ENCODE peak calls at places on chromosomes 5 and 9, in four cellular contexts. D is CD8-positive, alpha-beta T cell; C is body of pancreas; J is HCT116. K is an unnamed sample. For H3K36me3 and H3K4me1, the result is how much of the 10 kb centered on the place peaks cover.

GRCh38 chr5:79962580-79963222 is 28.4 kb downstream of the MTX3 start:
- DNase-seq in D (no peak), J (no peak), C (no peak), K (peak)

GRCh38 chr9:76810377-76810957 is 46.2 kb downstream of the PCA3 start:
- DNase-seq in J (peak), D (no peak), C (peak), K (peak)

GRCh38 chr5:66989286-66989685 is 207.3 kb downstream of the CD180 start:
- DNase-seq in C (no peak), D (no peak), J (no peak), K (peak)

GRCh38 chr5:164256351-164256750 is 750.9 kb downstream of the MAT2B start:
- DNase-seq in D (no peak), C (no peak), J (no peak), K (no peak)

GRCh38 chr9:126965541-126966428 is 51.2 kb downstream of the RALGPS1 start:
- DNase-seq in D (peak), C (peak), J (peak), K (peak)

GRCh38 chr5:167970002-167970401 is 321.4 kb upstream of the WWC1 start:
- DNase-seq in C (no peak), D (no peak), J (no peak), K (no peak)

GRCh38 chr5:67292201-67292940 is 95.8 kb upstream of the CD180 start:
- DNase-seq in J (no peak), C (no peak), D (no peak), K (no peak)

GRCh38 chr5:38607930-38608545 is 51.6 kb upstream of the LIFR start:
- DNase-seq in J (no peak), D (no peak), C (peak), K (no peak)

GRCh38 chr9:15225564-15226126 is 81.4 kb downstream of the TTC39B start:
- DNase-seq in C (no peak), J (no peak), D (no peak), K (no peak)

GRCh38 chr5:55823151-55823796 is 27.9 kb upstream of the IL31RA start:
- DNase-seq in J (no peak), C (no peak), D (no peak), K (no peak)

GRCh38 chr9:82106536-82106935 is 118.0 kb downstream of the SPATA31D1 start:
- DNase-seq in D (no peak), J (no peak), C (no peak), K (peak)

GRCh38 chr9:129032541-129033159 is 3.8 kb upstream of the MIGA2 start:
- DNase-seq in C (no peak), D (no peak), J (no peak), K (no peak)

GRCh38 chr9:114317665-114318357 is 5.1 kb upstream of the ORM1 start:
- DNase-seq in C (no peak), J (no peak), D (no peak), K (no peak)

GRCh38 chr9:4334439-4334838 is 34.6 kb upstream of the GLIS3 start:
- DNase-seq in D (no peak), C (peak), J (peak), K (no peak)

GRCh38 chr5:151280443-151280842 is 23.1 kb downstream of the SLC36A3 start:
- DNase-seq in J (no peak), D (no peak), C (no peak), K (no peak)

GRCh38 chr5:153211052-153211451 is 279.4 kb upstream of the GRIA1 start:
- DNase-seq in C (no peak), J (no peak), D (no peak), K (no peak)

GRCh38 chr5:59587489-59588337 is 305.8 kb downstream of the PDE4D start:
- DNase-seq in J (no peak), C (peak), D (no peak), K (no peak)

GRCh38 chr5:148730272-148730954 is 76.1 kb upstream of the HTR4 start:
- DNase-seq in J (no peak), C (no peak), D (no peak), K (no peak)

GRCh38 chr9:22693151-22693550 is 246.5 kb downstream of the DMRTA1 start:
- DNase-seq in C (no peak), J (no peak), D (no peak), K (no peak)

GRCh38 chr5:1295650-1296037 is 776 bp upstream of the TERT start:
- DNase-seq in D (no peak), C (no peak), J (no peak), K (no peak)

GRCh38 chr5:132485641-132486317 is 4.8 kb downstream of the IRF1 start:
- DNase-seq in J (no peak), D (no peak), C (no peak), K (no peak)

GRCh38 chr9:129610193-129610472 is 10.8 kb downstream of the C9orf50 start:
- DNase-seq in C (no peak), J (no peak), D (no peak), K (no peak)

GRCh38 chr9:21505425-21506179 is 23.5 kb upstream of the IFNE start:
- DNase-seq in J (no peak), C (no peak), D (no peak), K (no peak)

GRCh38 chr9:115423646-115424045 is 305.7 kb upstream of the TNC start:
- DNase-seq in D (no peak), J (no peak), C (no peak), K (no peak)

GRCh38 chr5:149397530-149397929 is 18.4 kb upstream of the IL17B start:
- DNase-seq in D (no peak), J (no peak), C (peak), K (no peak)

GRCh38 chr9:16413509-16414016 is 456.9 kb downstream of the BNC2 start:
- DNase-seq in J (no peak), C (no peak), D (no peak), K (no peak)

GRCh38 chr5:25553082-25553481 is 908.3 kb upstream of the CDH10 start:
- DNase-seq in J (no peak), C (no peak), D (no peak), K (no peak)

GRCh38 chr9:90801507-90802289 is at the start of gene SYK:
- DNase-seq in C (peak), J (no peak), D (no peak), K (no peak)

GRCh38 chr5:101429241-101429640 is 526.2 kb upstream of the ST8SIA4 start:
- DNase-seq in J (no peak), D (no peak), C (no peak), K (no peak)

GRCh38 chr5:72917371-72917776 is 38.5 kb upstream of the FCHO2 start:
- DNase-seq in J (no peak), D (no peak), C (no peak), K (no peak)

GRCh38 chr9:76690575-76691370 is 73.5 kb upstream of the PCA3 start:
- DNase-seq in C (no peak), D (no peak), J (no peak), K (no peak)

GRCh38 chr9:4177970-4178758 is 121.7 kb downstream of the GLIS3 start:
- DNase-seq in C (no peak), D (no peak), J (no peak), K (no peak)

GRCh38 chr9:36484124-36484523 is 84.1 kb upstream of the RNF38 start:
- DNase-seq in J (no peak), C (no peak), D (no peak), K (no peak)

GRCh38 chr5:58117491-58117890 is 342.4 kb downstream of the PLK2 start:
- DNase-seq in D (no peak), J (no peak), C (no peak), K (no peak)
- H3K27ac ChIP-seq in D (no peak), J (no peak), C (no peak), K (peak)

GRCh38 chr9:89362647-89363310 is 44.5 kb downstream of the SECISBP2 start:
- DNase-seq in C (no peak), D (no peak), J (no peak), K (no peak)

GRCh38 chr9:89359636-89360315 is 41.5 kb downstream of the SECISBP2 start:
- DNase-seq in C (no peak), D (no peak), J (no peak), K (no peak)

GRCh38 chr9:89360465-89360864 is 42.2 kb downstream of the SECISBP2 start:
- DNase-seq in C (peak), D (no peak), J (no peak), K (no peak)

GRCh38 chr9:89361816-89362646 is 43.7 kb downstream of the SECISBP2 start:
- DNase-seq in J (no peak), C (no peak), D (no peak), K (no peak)

GRCh38 chr9:89361031-89361430 is 42.7 kb downstream of the SECISBP2 start:
- DNase-seq in J (no peak), C (no peak), D (no peak), K (no peak)
- H3K36me3 ChIP-seq in J (under half), C (under half), D (half or more), K (under half)

DNA sequence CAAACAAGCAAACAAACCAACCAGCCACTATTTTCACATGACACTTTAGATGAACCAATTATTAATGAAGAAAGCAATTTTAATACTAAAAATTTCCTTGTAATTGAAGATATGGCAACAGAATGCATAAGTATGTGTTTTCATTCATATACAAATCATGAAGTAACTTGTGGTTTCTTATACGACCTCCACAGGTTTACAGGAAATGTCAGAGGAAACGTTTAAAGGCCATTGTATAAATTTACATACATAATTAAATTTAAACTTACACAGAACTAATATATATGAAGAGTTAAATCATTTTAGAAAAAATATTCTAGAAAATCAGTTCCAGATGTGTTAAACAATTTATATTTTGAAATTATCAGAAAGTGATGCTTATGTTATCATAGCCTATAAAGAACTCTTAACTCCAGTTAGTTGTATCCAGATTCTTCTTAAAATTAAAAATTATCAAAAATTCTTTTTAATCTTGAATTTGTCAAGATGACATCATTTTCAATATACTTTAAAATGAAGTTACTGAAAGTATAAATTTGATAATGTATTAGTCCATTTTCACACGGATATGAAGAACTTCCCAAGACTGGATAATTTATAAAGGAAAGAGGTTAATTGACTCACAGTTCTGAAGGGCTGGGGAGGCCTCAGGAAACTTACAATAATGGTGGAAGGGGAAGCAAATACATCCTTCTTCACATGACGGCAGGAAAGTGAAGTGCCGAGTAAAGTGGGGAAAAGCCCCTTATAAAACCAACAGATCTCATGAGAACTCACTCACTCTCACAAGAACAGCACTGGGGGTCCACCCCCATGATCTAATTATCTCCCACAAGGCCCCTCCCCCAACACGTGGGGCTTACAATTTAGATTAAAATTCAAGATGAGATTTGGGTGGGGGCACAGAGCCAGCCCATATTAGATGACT is 192.0 kb downstream of the PIK3R1 start:
- DNase-seq in D (no peak), J (no peak), C (no peak), K (no peak)
- H3K4me1 ChIP-seq in D (under half), J (under half), C (under half), K (under half)

DNA sequence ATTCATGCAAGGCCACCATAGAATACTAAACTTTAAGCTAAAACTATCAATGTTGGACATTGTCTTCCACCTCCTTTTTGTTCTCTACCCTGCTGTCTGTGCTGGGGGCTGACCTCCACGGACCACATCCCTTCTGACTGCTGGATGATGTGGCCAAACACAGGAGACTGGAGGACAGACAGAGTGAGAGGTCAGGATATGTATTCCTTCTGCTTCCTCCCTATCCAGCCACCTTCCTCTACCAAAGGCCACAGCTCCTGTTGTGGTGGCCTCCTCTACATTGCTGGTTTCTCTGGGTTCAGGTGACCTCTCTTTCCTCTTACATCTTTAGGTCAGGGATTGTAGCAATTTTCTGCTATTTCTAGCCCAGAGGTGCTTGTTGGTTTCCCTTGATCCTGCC is 148.1 kb downstream of the ACTBL2 start:
- DNase-seq in D (no peak), C (no peak), J (no peak), K (no peak)
- H3K27ac ChIP-seq in D (no peak), C (no peak), J (no peak), K (no peak)

GRCh38 chr9:33924978-33925797 is 108.2 kb downstream of the UBE2R2 start:
- DNase-seq in C (peak), D (no peak), J (peak), K (peak)
- H3K36me3 ChIP-seq in C (under half), D (under half), J (under half), K (half or more)

K was measured in SJCRH30.